ENCODE peak calls at places on chromosomes 4 and X, in ten cellular contexts. A, F, E, X, H, Y, K, T, Q and N are unnamed samples.

GRCh38 chr4:25863347-25863784 is 578 bp upstream of the SEL1L3 start:
- DNase-seq in A (no peak), F (no peak), E (no peak), X (peak; percentile 54), H (peak; percentile 17), Y (peak; percentile 53), K (no peak), T (peak; percentile 78), Q (peak; percentile 81), N (no peak)

GRCh38 chr4:27917381-27917780 is 1056.7 kb downstream of the STIM2 start:
- DNase-seq in A (no peak), F (no peak), E (no peak), X (no peak), H (no peak), Y (no peak), K (no peak), T (no peak), Q (no peak), N (no peak)

GRCh38 chr4:80918004-80918403 is 112.5 kb upstream of the BMP3 start:
- DNase-seq in A (no peak), F (no peak), E (peak; percentile 59), X (no peak), H (no peak), Y (no peak), K (no peak), T (no peak), Q (no peak), N (no peak)

GRCh38 chrX:72470593-72471310 is 101.9 kb downstream of the HDAC8 start:
- DNase-seq in A (no peak), F (no peak), E (no peak), X (no peak), H (no peak), Y (no peak), K (no peak), T (no peak), Q (no peak), N (no peak)

GRCh38 chr4:104693601-104694201 is 199.0 kb upstream of the CXXC4 start:
- DNase-seq in A (no peak), F (no peak), E (no peak), X (peak; percentile 13), H (no peak), Y (peak; percentile 12), K (no peak), T (no peak), Q (no peak), N (no peak)

GRCh38 chr4:121739575-121739974 is 25.4 kb downstream of the SMIM43 start:
- DNase-seq in A (no peak), F (no peak), E (no peak), X (no peak), H (no peak), Y (no peak), K (no peak), T (no peak), Q (no peak), N (no peak)

GRCh38 chr4:189200346-189200745 is 740.3 kb upstream of the FRG1 start:
- DNase-seq in A (no peak), F (no peak), E (no peak), X (no peak), H (no peak), Y (no peak), K (no peak), T (no peak), Q (no peak), N (no peak)

GRCh38 chrX:115650916-115651315 is 89.9 kb downstream of the PLS3 start:
- DNase-seq in A (peak; percentile 7), F (peak; percentile 32), E (no peak), X (peak; percentile 8), H (peak; percentile 45), Y (peak; percentile 2), K (no peak), T (no peak), Q (no peak), N (peak; percentile 53)

GRCh38 chr4:123127218-123127617 is 204.8 kb upstream of the NUDT6 start:
- DNase-seq in A (no peak), F (no peak), E (no peak), X (peak; percentile 9), H (no peak), Y (no peak), K (no peak), T (no peak), Q (no peak), N (no peak)

GRCh38 chr4:108006361-108006760 is 16.7 kb downstream of the HADH start:
- DNase-seq in A (no peak), F (no peak), E (no peak), X (no peak), H (no peak), Y (no peak), K (no peak), T (no peak), Q (no peak), N (no peak)

GRCh38 chr4:113768952-113769351 is 7.4 kb upstream of the CAMK2D start:
- DNase-seq in A (no peak), F (no peak), E (no peak), X (no peak), H (no peak), Y (no peak), K (no peak), T (no peak), Q (no peak), N (no peak)

GRCh38 chr4:168656055-168656660 is 159.3 kb downstream of the PALLD start:
- DNase-seq in A (no peak), F (no peak), E (peak; percentile 81), X (no peak), H (no peak), Y (no peak), K (no peak), T (no peak), Q (no peak), N (no peak)

GRCh38 chrX:104351173-104351769 is 96.5 kb upstream of the ESX1 start:
- DNase-seq in A (no peak), F (no peak), E (peak; percentile 79), X (no peak), H (no peak), Y (no peak), K (no peak), T (no peak), Q (no peak), N (peak; percentile 58)

GRCh38 chr4:77308843-77309242 is 151.8 kb downstream of the CCNG2 start:
- DNase-seq in A (no peak), F (no peak), E (no peak), X (peak; percentile 50), H (no peak), Y (peak; percentile 23), K (no peak), T (no peak), Q (no peak), N (peak; percentile 31)

GRCh38 chr4:7557447-7557846 is 122.7 kb upstream of the PSAPL1 start:
- DNase-seq in A (no peak), F (no peak), E (peak; percentile 83), X (no peak), H (no peak), Y (no peak), K (no peak), T (no peak), Q (no peak), N (no peak)

GRCh38 chr4:87092389-87093141 is 127.9 kb downstream of the KLHL8 start:
- DNase-seq in A (no peak), F (peak; percentile 60), E (peak; percentile 93), X (peak; percentile 30), H (no peak), Y (peak; percentile 85), K (no peak), T (no peak), Q (peak; percentile 89), N (no peak)

GRCh38 chr4:87073570-87074470 is 139.0 kb downstream of the AFF1 start:
- DNase-seq in A (peak; percentile 68), F (peak; percentile 68), E (peak; percentile 43), X (peak; percentile 82), H (no peak), Y (no peak), K (no peak), T (no peak), Q (peak; percentile 65), N (no peak)

GRCh38 chrX:118724775-118725174 is 2.6 kb upstream of the IL13RA1 start:
- DNase-seq in A (no peak), F (no peak), E (no peak), X (no peak), H (no peak), Y (no peak), K (no peak), T (no peak), Q (no peak), N (peak; percentile 2)

GRCh38 chrX:136199365-136199764 is 51.8 kb downstream of the MAP7D3 start:
- DNase-seq in A (no peak), F (no peak), E (peak; percentile 63), X (no peak), H (no peak), Y (no peak), K (no peak), T (no peak), Q (no peak), N (no peak)

GRCh38 chr4:163486321-163486720 is 8.2 kb upstream of the TMA16 start:
- DNase-seq in A (no peak), F (no peak), E (no peak), X (no peak), H (no peak), Y (no peak), K (no peak), T (no peak), Q (no peak), N (no peak)

GRCh38 chrX:64198046-64198445 is 7.5 kb downstream of the AMER1 start:
- DNase-seq in A (no peak), F (no peak), E (no peak), X (no peak), H (no peak), Y (no peak), K (no peak), T (no peak), Q (no peak), N (no peak)

GRCh38 chr4:73055241-73055897 is 14.1 kb downstream of the COX18 start:
- DNase-seq in A (no peak), F (no peak), E (no peak), X (no peak), H (no peak), Y (no peak), K (no peak), T (no peak), Q (no peak), N (no peak)

GRCh38 chr4:169295822-169296221 is 25.1 kb upstream of the SH3RF1 start:
- DNase-seq in A (no peak), F (no peak), E (no peak), X (no peak), H (no peak), Y (no peak), K (no peak), T (no peak), Q (no peak), N (no peak)

GRCh38 chr4:182533948-182534347 is 290.7 kb downstream of the TENM3 start:
- DNase-seq in A (no peak), F (no peak), E (peak; percentile 73), X (no peak), H (no peak), Y (peak; percentile 4), K (no peak), T (no peak), Q (no peak), N (no peak)

GRCh38 chr4:1212546-1213335 is 36.2 kb downstream of the CTBP1 start:
- DNase-seq in A (no peak), F (no peak), E (no peak), X (no peak), H (no peak), Y (no peak), K (no peak), T (peak; percentile 72), Q (no peak), N (no peak)

GRCh38 chr4:75512336-75513211 is 1.6 kb downstream of the RCHY1 start:
- DNase-seq in A (no peak), F (no peak), E (no peak), X (peak; percentile 60), H (peak; percentile 34), Y (no peak), K (no peak), T (no peak), Q (no peak), N (no peak)